ENCODE peak calls at places on chromosomes 13 and 19, in six cellular contexts. O, R, T, A, S and X are unnamed samples.

GRCh38 chr13:30332516-30333165 is 25.3 kb upstream of the KATNAL1 start:
- DNase-seq in O (no peak), R (no peak), T (no peak), A (no peak), S (no peak), X (no peak)

GRCh38 chr19:52566588-52566987 is 3.5 kb upstream of the ZNF701 start:
- DNase-seq in O (no peak), R (no peak), T (no peak), A (no peak), S (no peak), X (no peak)

GRCh38 chr19:55032170-55032569 is 5.9 kb downstream of the GP6 start:
- DNase-seq in O (no peak), R (no peak), T (no peak), A (no peak), S (no peak), X (no peak)

GRCh38 chr13:35957174-35957867 is 173.9 kb downstream of the DCLK1 start:
- DNase-seq in O (no peak), R (peak), T (no peak), A (peak), S (no peak), X (no peak)

GRCh38 chr19:40369797-40370196 is 20.2 kb downstream of the HIPK4 start:
- DNase-seq in O (no peak), R (no peak), T (no peak), A (no peak), S (no peak), X (no peak)

GRCh38 chr13:44058586-44059238 is 179.0 kb downstream of the LACC1 start:
- DNase-seq in O (no peak), R (no peak), T (no peak), A (no peak), S (no peak), X (no peak)

GRCh38 chr13:71079638-71080037 is 787.4 kb downstream of the DACH1 start:
- DNase-seq in O (peak), R (no peak), T (no peak), A (no peak), S (no peak), X (no peak)

GRCh38 chr13:26861951-26862350 is 101.4 kb upstream of the GPR12 start:
- DNase-seq in O (no peak), R (no peak), T (no peak), A (no peak), S (no peak), X (no peak)

GRCh38 chr13:96982672-96983071 is 11.6 kb downstream of the OXGR1 start:
- DNase-seq in O (no peak), R (peak), T (no peak), A (no peak), S (no peak), X (no peak)

GRCh38 chr13:63425131-63425530 is 2009.5 kb upstream of the PCDH20 start:
- DNase-seq in O (no peak), R (no peak), T (no peak), A (no peak), S (no peak), X (no peak)

GRCh38 chr19:18649371-18650047 is 12.7 kb downstream of the KLHL26 start:
- DNase-seq in O (peak), R (peak), T (no peak), A (peak), S (no peak), X (peak)

GRCh38 chr19:18253716-18254115 is 20.5 kb downstream of the IQCN start:
- DNase-seq in O (no peak), R (no peak), T (no peak), A (peak), S (no peak), X (no peak)

GRCh38 chr13:41315466-41316047 is 4.5 kb downstream of the NAA16 start:
- DNase-seq in O (no peak), R (no peak), T (no peak), A (no peak), S (no peak), X (no peak)

GRCh38 chr13:113845723-113846638 is 17.9 kb downstream of the GAS6 start:
- DNase-seq in O (no peak), R (no peak), T (no peak), A (no peak), S (no peak), X (no peak)